ENCODE peak calls at places on chromosomes 12 and 14, in five cellular contexts. S is NB4; V is hypothalamus; A is central memory CD4-positive, alpha-beta T cell; I is CD8-positive, alpha-beta memory T cell. D is an unnamed sample.

GRCh38 chr14:76320975-76321374 is 55.0 kb upstream of the ESRRB start:
- DNase-seq in S (no peak), A (no peak), V (no peak), I (no peak), D (no peak)

GRCh38 chr12:96198970-96199369 is 4.8 kb downstream of the ELK3 start:
- DNase-seq in S (peak; percentile 46), I (no peak), A (no peak), V (no peak), D (peak; percentile 54)

GRCh38 chr14:101352567-101352966 is 208.7 kb upstream of the DIO3 start:
- DNase-seq in I (no peak), V (no peak), A (no peak), S (no peak), D (no peak)

GRCh38 chr14:40099316-40099715 is 667.1 kb upstream of the FBXO33 start:
- DNase-seq in I (no peak), A (no peak), V (no peak), S (no peak), D (no peak)

GRCh38 chr12:108724054-108724889 is 7.0 kb downstream of the CORO1C start:
- DNase-seq in V (no peak), S (peak; percentile 82), A (no peak), I (no peak), D (peak; percentile 15)

GRCh38 chr14:68377459-68377858 is 415.4 kb downstream of the ZFP36L1 start:
- DNase-seq in I (no peak), A (no peak), S (peak; percentile 13), V (peak; percentile 49), D (peak; percentile 55)

GRCh38 chr12:69096669-69097364 is 142.6 kb upstream of the CPSF6 start:
- DNase-seq in I (no peak), V (no peak), A (no peak), S (peak; percentile 11), D (no peak)

GRCh38 chr12:121968880-121969279 is 50.5 kb downstream of the CFAP251 start:
- DNase-seq in I (no peak), V (peak; percentile 5), S (no peak), A (no peak), D (no peak)

GRCh38 chr12:121214171-121214777 is 4.3 kb downstream of the P2RX4 start:
- DNase-seq in I (no peak), V (no peak), A (no peak), S (peak; percentile 48), D (no peak)

GRCh38 chr12:112013601-112014402 is 576 bp downstream of the ERP29 start:
- DNase-seq in S (peak; percentile 95), I (peak; percentile 52), A (peak; percentile 73), V (no peak), D (peak; percentile 55)

GRCh38 chr12:124727244-124727673 is 136.4 kb downstream of the SCARB1 start:
- DNase-seq in S (peak; percentile 100), V (peak; percentile 38), I (no peak), A (no peak), D (no peak)

GRCh38 chr12:28998662-28999120 is 150.4 kb upstream of the FAR2 start:
- DNase-seq in A (no peak), I (no peak), V (no peak), S (peak; percentile 56), D (no peak)

GRCh38 chr12:51517800-51518199 is 73.2 kb upstream of the SCN8A start:
- DNase-seq in A (no peak), S (no peak), V (no peak), I (no peak), D (no peak)

GRCh38 chr12:118189761-118190181 is 53.8 kb downstream of the PEBP1 start:
- DNase-seq in I (no peak), A (no peak), S (no peak), V (peak; percentile 13), D (no peak)

GRCh38 chr14:74945261-74945851 is 10.0 kb downstream of the PGF start:
- DNase-seq in V (no peak), I (no peak), S (peak; percentile 60), A (no peak), D (no peak)

GRCh38 chr14:24298892-24299254 is 707 bp downstream of the DHRS1 start:
- DNase-seq in I (no peak), S (peak; percentile 69), A (no peak), V (no peak), D (no peak)

GRCh38 chr12:105804591-105805265 is 334.0 kb downstream of the NUAK1 start:
- DNase-seq in S (no peak), I (no peak), V (no peak), A (no peak), D (no peak)

GRCh38 chr12:3048540-3048939 is 28.6 kb upstream of the TSPAN9 start:
- DNase-seq in V (no peak), I (no peak), S (no peak), A (no peak), D (no peak)

GRCh38 chr14:52845079-52845478 is 53.7 kb upstream of the GNPNAT1 start:
- DNase-seq in A (no peak), I (no peak), V (no peak), S (no peak), D (no peak)

GRCh38 chr12:2115101-2115845 is 62.5 kb downstream of the CACNA1C start:
- DNase-seq in A (no peak), S (no peak), V (no peak), I (no peak), D (no peak)

GRCh38 chr12:32881107-32881506 is 15.5 kb downstream of the PKP2 start:
- DNase-seq in S (no peak), I (no peak), A (no peak), V (no peak), D (no peak)

D was measured in naive B cell.